ENCODE peak calls at places on chromosome 10, in six cellular contexts. W, V, J, F, T and B are unnamed samples.

GRCh38 chr10:122307669-122308486 is 36.8 kb downstream of the BTBD16 start:
- DNase-seq in W (no peak), V (no peak), J (peak; percentile 72), F (peak; percentile 90), T (peak; percentile 93), B (no peak)

GRCh38 chr10:111221682-111222470 is 145.0 kb downstream of the ADRA2A start:
- DNase-seq in W (no peak), V (no peak), J (no peak), F (no peak), T (no peak), B (no peak)

GRCh38 chr10:7561216-7561893 is 105.4 kb downstream of the ITIH5 start:
- DNase-seq in W (peak; percentile 58), V (no peak), J (no peak), F (peak; percentile 70), T (no peak), B (no peak)

GRCh38 chr10:75136346-75136745 is 24.9 kb downstream of the SAMD8 start:
- DNase-seq in W (no peak), V (no peak), J (no peak), F (no peak), T (no peak), B (no peak)

GRCh38 chr10:92593553-92594046 is 670 bp downstream of the KIF11 start:
- DNase-seq in W (no peak), V (no peak), J (no peak), F (no peak), T (peak; percentile 17), B (no peak)

GRCh38 chr10:110724116-110724701 is 80.1 kb downstream of the RBM20 start:
- DNase-seq in W (no peak), V (peak; percentile 88), J (no peak), F (no peak), T (no peak), B (no peak)

GRCh38 chr10:69407621-69408301 is 9.0 kb downstream of the TACR2 start:
- DNase-seq in W (peak; percentile 65), V (peak; percentile 45), J (no peak), F (no peak), T (no peak), B (peak; percentile 40)

GRCh38 chr10:87671416-87671815 is 11.7 kb downstream of the PAPSS2 start:
- DNase-seq in W (no peak), V (no peak), J (no peak), F (no peak), T (no peak), B (no peak)

GRCh38 chr10:101839421-101840063 is 4.1 kb downstream of the KCNIP2 start:
- DNase-seq in W (peak; percentile 85), V (no peak), J (no peak), F (peak; percentile 72), T (peak; percentile 36), B (peak; percentile 46)

GRCh38 chr10:59750155-59750945 is 2.9 kb downstream of the MRLN start:
- DNase-seq in W (no peak), V (no peak), J (no peak), F (no peak), T (no peak), B (no peak)

GRCh38 chr10:124244256-124244877 is 151.0 kb upstream of the CHST15 start:
- DNase-seq in W (no peak), V (no peak), J (no peak), F (no peak), T (no peak), B (no peak)

GRCh38 chr10:60521974-60522405 is 132.3 kb upstream of the ANK3 start:
- DNase-seq in W (no peak), V (peak; percentile 90), J (no peak), F (peak; percentile 10), T (peak; percentile 73), B (no peak)

GRCh38 chr10:71274901-71275796 is 43.9 kb upstream of the SLC29A3 start:
- DNase-seq in W (no peak), V (no peak), J (no peak), F (no peak), T (no peak), B (no peak)

GRCh38 chr10:74289956-74290355 is 138.9 kb downstream of the ADK start:
- DNase-seq in W (no peak), V (no peak), J (no peak), F (no peak), T (no peak), B (no peak)

GRCh38 chr10:7424315-7424714 is 13.5 kb upstream of the SFMBT2 start:
- DNase-seq in W (peak; percentile 58), V (no peak), J (no peak), F (peak; percentile 7), T (no peak), B (no peak)

GRCh38 chr10:118118751-118119150 is 72.0 kb upstream of the RAB11FIP2 start:
- DNase-seq in W (no peak), V (no peak), J (no peak), F (no peak), T (no peak), B (no peak)

GRCh38 chr10:68139451-68140272 is 30.4 kb downstream of the MYPN start:
- DNase-seq in W (no peak), V (no peak), J (no peak), F (no peak), T (no peak), B (no peak)

GRCh38 chr10:909831-910230 is 21.7 kb downstream of the LARP4B start:
- DNase-seq in W (no peak), V (no peak), J (no peak), F (no peak), T (no peak), B (no peak)

GRCh38 chr10:69004821-69005220 is 16.2 kb downstream of the KIFBP start:
- DNase-seq in W (no peak), V (peak; percentile 50), J (peak; percentile 56), F (peak; percentile 25), T (no peak), B (no peak)

GRCh38 chr10:75617485-75618155 is 186.2 kb downstream of the LRMDA start:
- DNase-seq in W (no peak), V (no peak), J (no peak), F (no peak), T (no peak), B (no peak)

DNA sequence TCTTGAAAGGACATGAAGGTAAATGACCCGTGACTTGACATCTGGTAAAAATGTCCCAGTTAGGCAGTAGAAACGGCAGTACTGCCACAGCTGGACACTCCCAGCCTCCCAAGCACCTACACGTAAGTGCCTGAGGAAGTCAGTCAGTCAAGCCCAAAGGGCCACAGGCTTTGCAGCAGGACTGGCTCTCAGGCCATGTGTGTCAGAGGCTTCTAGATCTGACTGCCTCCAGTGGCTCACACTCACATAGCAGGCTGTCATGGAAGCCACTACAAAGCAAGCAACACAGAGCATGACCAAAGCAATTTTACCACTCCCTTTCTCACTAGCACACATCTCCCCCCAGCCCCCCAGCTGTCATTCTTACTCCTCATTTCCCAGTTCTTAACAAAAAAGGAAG is 17.8 kb upstream of the CCNJ start:
- DNase-seq in W (peak; percentile 52), V (peak; percentile 18), J (no peak), F (peak; percentile 37), T (peak; percentile 6), B (peak; percentile 13)
- TF ChIP-seq CTCF in W (peak; percentile 36), V (peak; percentile 20), J (no peak), F (no peak), T (peak; percentile 37), B (peak; percentile 40)

GRCh38 chr10:22615101-22615500 is 99.3 kb downstream of the PIP4K2A start:
- DNase-seq in W (no peak), V (no peak), J (no peak), F (no peak), T (no peak), B (no peak)

GRCh38 chr10:22615819-22616499 is 98.4 kb downstream of the PIP4K2A start:
- DNase-seq in W (no peak), V (peak; percentile 64), J (no peak), F (peak; percentile 40), T (no peak), B (no peak)

GRCh38 chr10:22619111-22619510 is 95.3 kb downstream of the PIP4K2A start:
- DNase-seq in W (no peak), V (no peak), J (no peak), F (no peak), T (no peak), B (no peak)

GRCh38 chr10:22618081-22618785 is 96.1 kb downstream of the PIP4K2A start:
- DNase-seq in W (no peak), V (no peak), J (peak; percentile 42), F (no peak), T (no peak), B (no peak)

DNA sequence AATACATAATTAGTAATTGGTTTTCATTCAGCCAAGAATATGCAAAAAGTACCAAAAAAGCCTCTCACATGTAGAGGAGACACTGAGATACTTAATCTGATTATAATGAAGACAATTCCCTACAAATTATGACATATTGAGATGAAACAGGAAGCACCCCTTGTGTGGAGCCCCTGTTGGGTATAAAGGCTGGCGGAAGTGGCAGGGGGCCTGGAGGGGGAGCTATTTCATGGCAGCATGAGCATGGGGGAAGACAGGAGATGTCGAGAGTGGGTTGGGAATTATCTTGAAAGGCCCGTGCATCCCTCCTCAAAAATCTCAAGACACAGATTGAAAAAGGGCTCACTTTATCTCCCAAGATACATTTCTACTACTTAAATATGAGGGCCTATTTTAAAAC is 96.9 kb downstream of the PIP4K2A start:
- DNase-seq in W (no peak), V (no peak), J (no peak), F (no peak), T (no peak), B (peak; percentile 19)
- H3K4me1 ChIP-seq in W (peaks cover 21% of the 10 kb centered on the region), V (peaks cover 10% of the 10 kb centered on the region), J (peaks cover 30% of the 10 kb centered on the region), F (peaks cover 15% of the 10 kb centered on the region), T (peaks cover 31% of the 10 kb centered on the region), B (peaks cover 14% of the 10 kb centered on the region)

GRCh38 chr10:104293021-104293420 is 24.0 kb downstream of the GSTO2 start:
- DNase-seq in W (no peak), V (no peak), J (no peak), F (no peak), T (peak; percentile 53), B (no peak)

GRCh38 chr10:104288355-104288754 is 19.4 kb downstream of the GSTO2 start:
- DNase-seq in W (no peak), V (no peak), J (no peak), F (no peak), T (no peak), B (no peak)

GRCh38 chr10:104286939-104287338 is 18.0 kb downstream of the GSTO2 start:
- DNase-seq in W (no peak), V (no peak), J (no peak), F (no peak), T (no peak), B (no peak)

GRCh38 chr10:104293781-104294321 is 24.9 kb downstream of the GSTO2 start:
- DNase-seq in W (no peak), V (no peak), J (no peak), F (no peak), T (no peak), B (no peak)

DNA sequence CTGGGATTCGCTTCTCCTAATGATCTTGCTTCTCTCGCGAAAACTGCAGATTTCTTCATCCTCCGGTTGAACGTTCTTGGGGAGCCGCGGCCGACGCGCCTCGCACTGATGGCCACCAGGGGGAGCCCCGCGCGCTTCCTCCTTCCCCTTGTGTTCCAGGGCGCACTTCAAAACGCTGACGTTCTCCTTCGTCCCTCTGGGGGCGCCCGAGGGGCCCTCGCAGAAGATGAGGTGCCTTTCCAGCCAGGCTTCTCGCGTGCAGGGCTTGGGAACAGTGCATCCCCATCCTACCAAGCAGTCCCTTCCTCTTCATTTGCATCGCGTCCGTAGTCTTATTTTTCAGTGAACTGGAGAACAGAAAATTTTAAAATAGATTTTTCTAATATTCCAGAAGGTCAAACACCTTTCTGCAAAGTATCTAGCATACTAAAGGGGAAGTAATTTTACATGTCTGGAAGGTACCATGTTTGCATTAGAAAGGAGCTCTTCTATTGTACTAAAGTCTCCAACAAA is 22.5 kb downstream of the GSTO2 start:
- DNase-seq in W (peak; percentile 95), V (peak; percentile 90), J (peak; percentile 58), F (peak; percentile 95), T (peak; percentile 76), B (peak; percentile 86)
- H2AFZ ChIP-seq in W (peak overlapping the region; percentile 79), V (peak overlapping the region; percentile 42), J (no peak overlapping the region), F (no peak overlapping the region), T (peak overlapping the region; percentile 59), B (peak overlapping the region; percentile 65)

GRCh38 chr10:34960983-34961382 is 129.2 kb downstream of the CUL2 start:
- DNase-seq in W (no peak), V (no peak), J (no peak), F (no peak), T (peak; percentile 18), B (no peak)
- TF ChIP-seq CTCF in W (no peak), V (no peak), J (peak; percentile 45), F (peak; percentile 39), T (peak; percentile 48), B (peak; percentile 41)